ENCODE peak calls at places on chromosomes 11 and 22, in eight cellular contexts. F is dorsolateral prefrontal cortex; O is stimulated activated CD8-positive, alpha-beta memory T cell treated with anti-CD3 and anti-CD28 coated beads, Interleukin-15, amount 100 ng/mL, for 1 hour; K is iris pigment epithelial cell; C is glutamatergic neuron; Y is activated T-helper 2 cell treated with anti-CD3 and anti-CD28 coated beads, Interferon-gamma antibody, Interleukin-2, Interleukin-4, amounts not matched to agents 10 μg/mL and 5 μg/mL and 100 μg/mL, durations not matched to agents 14 hours and 24 hours and 36 hours; A is epithelial cell of esophagus; S is fibroblast of lung. Q is an unnamed sample.

GRCh38 chr11:28146123-28146751 is 38.0 kb downstream of the METTL15 start:
- DNase-seq in C (no peak), F (no peak), Y (no peak), A (peak), S (peak), K (peak), O (no peak), Q (peak)

GRCh38 chr11:65766535-65766934 is 14.2 kb downstream of the AP5B1 start:
- DNase-seq in S (peak), F (no peak), O (no peak), A (no peak), Y (no peak), C (no peak), K (peak), Q (peak)

GRCh38 chr11:134560566-134561347 is 148.7 kb upstream of the B3GAT1 start:
- DNase-seq in C (peak), S (no peak), F (no peak), K (no peak), O (no peak), Y (no peak), A (no peak), Q (no peak)

GRCh38 chr11:33716236-33716635 is 15.6 kb upstream of the C11orf91 start:
- DNase-seq in K (peak), C (no peak), S (peak), Y (no peak), F (no peak), A (peak), O (no peak), Q (peak)

GRCh38 chr22:49701380-49702067 is 126.1 kb downstream of the BRD1 start:
- DNase-seq in F (no peak), Y (no peak), A (no peak), K (no peak), C (no peak), O (no peak), S (no peak), Q (no peak)

GRCh38 chr11:130455493-130456127 is 7.2 kb downstream of the ADAMTS15 start:
- DNase-seq in K (no peak), Y (no peak), O (no peak), A (no peak), S (no peak), C (no peak), F (no peak), Q (no peak)

GRCh38 chr11:70487763-70488162 is 89.4 kb downstream of the CTTN start:
- DNase-seq in K (no peak), Y (no peak), O (no peak), C (no peak), S (no peak), A (no peak), F (no peak), Q (no peak)

GRCh38 chr11:35420371-35420770 is 1.0 kb upstream of the SLC1A2 start:
- DNase-seq in O (no peak), C (no peak), K (peak), Y (no peak), S (peak), F (no peak), A (no peak), Q (no peak)

GRCh38 chr22:33781396-33781795 is 138.9 kb downstream of the LARGE1 start:
- DNase-seq in S (no peak), O (no peak), C (no peak), Y (no peak), A (no peak), F (no peak), K (no peak), Q (no peak)

GRCh38 chr11:1844221-1845094 is 5.7 kb downstream of the TNNI2 start:
- DNase-seq in S (no peak), Y (peak), F (no peak), C (no peak), K (no peak), A (peak), O (no peak), Q (no peak)

GRCh38 chr11:105298630-105299029 is 159.1 kb upstream of the CARD18 start:
- DNase-seq in Y (no peak), A (peak), C (no peak), F (no peak), O (no peak), K (peak), S (peak), Q (no peak)

GRCh38 chr11:107257660-107258059 is 200.0 kb downstream of the CWF19L2 start:
- DNase-seq in F (no peak), O (no peak), K (no peak), C (no peak), Y (no peak), A (no peak), S (no peak), Q (no peak)

GRCh38 chr11:102288745-102289083 is 28.6 kb upstream of the BIRC3 start:
- DNase-seq in Y (no peak), F (no peak), K (no peak), S (no peak), A (no peak), C (no peak), O (no peak), Q (no peak)

GRCh38 chr22:49967333-49968241 is 7.0 kb downstream of the PIM3 start:
- DNase-seq in C (peak), S (no peak), Y (no peak), A (no peak), O (no peak), K (no peak), F (peak), Q (peak)

GRCh38 chr11:73528877-73529530 is 68.9 kb downstream of the FAM168A start:
- DNase-seq in C (no peak), A (no peak), K (no peak), Y (no peak), F (no peak), O (no peak), S (no peak), Q (no peak)

GRCh38 chr11:123653997-123654565 is 343 bp downstream of the SCN3B start:
- DNase-seq in Y (no peak), S (peak), A (peak), F (peak), C (peak), K (peak), O (no peak), Q (peak)

GRCh38 chr11:127255239-127255638 is 254.7 kb upstream of the KIRREL3 start:
- DNase-seq in F (no peak), C (no peak), S (no peak), Y (no peak), O (no peak), A (no peak), K (no peak), Q (no peak)

GRCh38 chr11:32353884-32354283 is 81.5 kb downstream of the WT1 start:
- DNase-seq in C (no peak), A (no peak), Y (no peak), S (peak), K (no peak), F (no peak), O (no peak), Q (peak)

GRCh38 chr22:21657361-21658118 is 8.3 kb upstream of the PPIL2 start:
- DNase-seq in K (peak), S (peak), O (peak), C (peak), Y (peak), A (peak), F (no peak), Q (peak)

GRCh38 chr11:110409174-110409573 is 20.6 kb upstream of the FDX1 start:
- DNase-seq in Y (no peak), S (no peak), C (no peak), K (peak), O (no peak), A (peak), F (no peak), Q (no peak)